ENCODE peak calls at places on chromosomes 2 and 18, in seven cellular contexts. One of them, this sample, is unnamed.
A peak's percentile ranks its signal among the peaks of the same experiment; 100 is the strongest.

GRCh38 chr2:118763797-118764196 is 83.7 kb downstream of the EN1 start:
- DNase-seq in fibroblast of lung: peak; percentile 36
- DNase-seq in coronary artery: no peak
- DNase-seq in cardiac muscle cell: peak; percentile 60
- DNase-seq in spleen: no peak
- DNase-seq in CD8-positive, alpha-beta T cell: no peak
- DNase-seq in suprapubic skin: no peak
- DNase-seq in this sample: peak; percentile 11

GRCh38 chr2:119704670-119705120 is 25.7 kb downstream of the TMEM177 start:
- DNase-seq in fibroblast of lung: peak; percentile 66
- DNase-seq in suprapubic skin: no peak
- DNase-seq in coronary artery: no peak
- DNase-seq in cardiac muscle cell: peak; percentile 44
- DNase-seq in spleen: no peak
- DNase-seq in CD8-positive, alpha-beta T cell: no peak
- DNase-seq in this sample: no peak

GRCh38 chr18:8536922-8537321 is 72.3 kb upstream of the RAB12 start:
- DNase-seq in spleen: no peak
- DNase-seq in CD8-positive, alpha-beta T cell: no peak
- DNase-seq in suprapubic skin: no peak
- DNase-seq in fibroblast of lung: no peak
- DNase-seq in cardiac muscle cell: no peak
- DNase-seq in coronary artery: no peak
- DNase-seq in this sample: no peak

GRCh38 chr2:95297088-95297487 is at the start of gene KCNIP3:
- DNase-seq in spleen: no peak
- DNase-seq in cardiac muscle cell: peak; percentile 47
- DNase-seq in suprapubic skin: no peak
- DNase-seq in fibroblast of lung: peak; percentile 18
- DNase-seq in CD8-positive, alpha-beta T cell: no peak
- DNase-seq in coronary artery: no peak
- DNase-seq in this sample: no peak

GRCh38 chr2:234863043-234863934 is 88.5 kb upstream of the SH3BP4 start:
- DNase-seq in spleen: no peak
- DNase-seq in CD8-positive, alpha-beta T cell: no peak
- DNase-seq in suprapubic skin: no peak
- DNase-seq in fibroblast of lung: peak; percentile 84
- DNase-seq in cardiac muscle cell: peak; percentile 88
- DNase-seq in coronary artery: no peak
- DNase-seq in this sample: peak; percentile 66

GRCh38 chr18:10138719-10139118 is 224.9 kb downstream of the VAPA start:
- DNase-seq in spleen: no peak
- DNase-seq in coronary artery: no peak
- DNase-seq in suprapubic skin: no peak
- DNase-seq in fibroblast of lung: peak; percentile 39
- DNase-seq in CD8-positive, alpha-beta T cell: no peak
- DNase-seq in cardiac muscle cell: no peak
- DNase-seq in this sample: no peak

GRCh38 chr2:46632349-46632748 is 153.0 kb downstream of the TMEM247 start:
- DNase-seq in CD8-positive, alpha-beta T cell: no peak
- DNase-seq in cardiac muscle cell: peak; percentile 77
- DNase-seq in suprapubic skin: no peak
- DNase-seq in coronary artery: no peak
- DNase-seq in spleen: no peak
- DNase-seq in fibroblast of lung: peak; percentile 59
- DNase-seq in this sample: no peak

GRCh38 chr2:98468621-98469236 is 24.1 kb downstream of the INPP4A start:
- DNase-seq in coronary artery: no peak
- DNase-seq in CD8-positive, alpha-beta T cell: no peak
- DNase-seq in fibroblast of lung: peak; percentile 66
- DNase-seq in spleen: peak; percentile 22
- DNase-seq in cardiac muscle cell: peak; percentile 32
- DNase-seq in suprapubic skin: no peak
- DNase-seq in this sample: no peak

GRCh38 chr2:122886479-122887130 is 1131.2 kb downstream of the TSN start:
- DNase-seq in coronary artery: no peak
- DNase-seq in suprapubic skin: no peak
- DNase-seq in fibroblast of lung: no peak
- DNase-seq in cardiac muscle cell: peak; percentile 20
- DNase-seq in spleen: no peak
- DNase-seq in CD8-positive, alpha-beta T cell: no peak
- DNase-seq in this sample: no peak

GRCh38 chr18:46917808-46918600 is 602 bp downstream of the KATNAL2 start:
- DNase-seq in cardiac muscle cell: peak; percentile 32
- DNase-seq in CD8-positive, alpha-beta T cell: peak; percentile 11
- DNase-seq in fibroblast of lung: peak; percentile 33
- DNase-seq in spleen: no peak
- DNase-seq in suprapubic skin: no peak
- DNase-seq in coronary artery: no peak
- DNase-seq in this sample: peak; percentile 41

GRCh38 chr18:25055076-25055475 is 296.9 kb downstream of the ZNF521 start:
- DNase-seq in fibroblast of lung: peak; percentile 47
- DNase-seq in spleen: no peak
- DNase-seq in cardiac muscle cell: peak; percentile 4
- DNase-seq in CD8-positive, alpha-beta T cell: no peak
- DNase-seq in coronary artery: no peak
- DNase-seq in suprapubic skin: no peak
- DNase-seq in this sample: no peak

GRCh38 chr2:234172066-234172465 is 121.6 kb downstream of the SPP2 start:
- DNase-seq in cardiac muscle cell: peak; percentile 56
- DNase-seq in coronary artery: no peak
- DNase-seq in suprapubic skin: no peak
- DNase-seq in CD8-positive, alpha-beta T cell: no peak
- DNase-seq in fibroblast of lung: no peak
- DNase-seq in spleen: no peak
- DNase-seq in this sample: no peak

GRCh38 chr2:230809015-230809414 is 55.7 kb upstream of the ITM2C start:
- DNase-seq in spleen: no peak
- DNase-seq in CD8-positive, alpha-beta T cell: no peak
- DNase-seq in suprapubic skin: no peak
- DNase-seq in fibroblast of lung: no peak
- DNase-seq in cardiac muscle cell: no peak
- DNase-seq in coronary artery: no peak
- DNase-seq in this sample: no peak

GRCh38 chr2:158719411-158719810 is 75.7 kb upstream of the DAPL1 start:
- DNase-seq in cardiac muscle cell: no peak
- DNase-seq in fibroblast of lung: no peak
- DNase-seq in coronary artery: no peak
- DNase-seq in CD8-positive, alpha-beta T cell: no peak
- DNase-seq in suprapubic skin: no peak
- DNase-seq in spleen: no peak
- DNase-seq in this sample: no peak

GRCh38 chr18:14075196-14075595 is 57.0 kb downstream of the ZNF519 start:
- DNase-seq in cardiac muscle cell: no peak
- DNase-seq in fibroblast of lung: no peak
- DNase-seq in suprapubic skin: no peak
- DNase-seq in CD8-positive, alpha-beta T cell: no peak
- DNase-seq in coronary artery: no peak
- DNase-seq in spleen: no peak
- DNase-seq in this sample: no peak
- TF ChIP-seq CTCF in cardiac muscle cell: no peak
- TF ChIP-seq CTCF in fibroblast of lung: no peak
- TF ChIP-seq CTCF in suprapubic skin: no peak
- TF ChIP-seq CTCF in CD8-positive, alpha-beta T cell: no peak
- TF ChIP-seq CTCF in coronary artery: no peak
- TF ChIP-seq CTCF in spleen: no peak
- TF ChIP-seq CTCF in this sample: peak; percentile 14

DNA sequence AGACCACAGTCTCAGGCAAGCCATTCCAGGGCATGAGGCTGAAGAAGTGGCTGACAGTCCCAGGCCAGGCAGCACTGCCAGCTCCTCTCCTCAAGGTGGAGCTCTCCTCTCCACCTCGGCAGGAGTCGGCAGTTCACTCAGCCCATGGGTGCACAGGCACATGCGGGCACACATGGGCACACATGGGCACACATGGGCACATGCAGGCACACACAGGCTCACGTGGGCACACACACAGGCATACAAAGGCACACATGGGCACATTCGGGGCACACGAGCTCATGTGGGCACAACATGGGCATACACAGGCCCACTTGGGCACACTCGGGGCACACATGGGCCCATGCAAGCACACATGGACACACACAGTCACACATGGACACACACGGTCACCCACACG is 65.3 kb upstream of the TAF1B start:
- DNase-seq in cardiac muscle cell: no peak
- DNase-seq in CD8-positive, alpha-beta T cell: no peak
- DNase-seq in suprapubic skin: peak; percentile 76
- DNase-seq in fibroblast of lung: no peak
- DNase-seq in coronary artery: no peak
- DNase-seq in spleen: peak; percentile 67
- DNase-seq in this sample: no peak
- TF ChIP-seq CTCF in cardiac muscle cell: peak; percentile 48
- TF ChIP-seq CTCF in CD8-positive, alpha-beta T cell: no peak
- TF ChIP-seq CTCF in suprapubic skin: no peak
- TF ChIP-seq CTCF in fibroblast of lung: peak; percentile 20
- TF ChIP-seq CTCF in coronary artery: no peak
- TF ChIP-seq CTCF in spleen: no peak
- TF ChIP-seq CTCF in this sample: peak; percentile 67

DNA sequence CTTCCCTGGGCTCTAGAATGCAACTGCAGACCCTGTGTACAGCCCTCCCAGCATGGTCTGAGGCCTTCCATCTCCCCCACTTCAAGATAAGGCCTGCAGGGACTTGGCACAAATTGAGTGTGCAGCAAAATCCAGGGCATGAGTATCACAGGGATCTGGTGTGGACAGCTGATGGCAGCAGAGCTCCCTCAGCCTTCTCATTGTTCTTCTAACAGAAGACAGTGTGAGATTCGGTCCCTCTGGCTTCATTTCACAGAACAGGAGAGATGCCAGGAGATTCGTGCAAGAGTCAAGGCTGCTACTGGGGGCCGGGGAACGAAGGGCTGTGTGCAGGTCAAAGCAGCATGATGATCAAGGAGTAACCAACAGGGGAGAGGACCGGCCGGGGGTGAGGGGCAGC is 85.8 kb downstream of the UXS1 start:
- DNase-seq in spleen: no peak
- DNase-seq in cardiac muscle cell: peak; percentile 68
- DNase-seq in coronary artery: no peak
- DNase-seq in fibroblast of lung: peak; percentile 20
- DNase-seq in suprapubic skin: no peak
- DNase-seq in CD8-positive, alpha-beta T cell: no peak
- DNase-seq in this sample: peak; percentile 28
- TF ChIP-seq CTCF in spleen: no peak
- TF ChIP-seq CTCF in cardiac muscle cell: peak; percentile 55
- TF ChIP-seq CTCF in coronary artery: no peak
- TF ChIP-seq CTCF in fibroblast of lung: peak; percentile 57
- TF ChIP-seq CTCF in suprapubic skin: no peak
- TF ChIP-seq CTCF in CD8-positive, alpha-beta T cell: no peak
- TF ChIP-seq CTCF in this sample: peak; percentile 69

GRCh38 chr2:19764998-19765397 is 136.8 kb downstream of the TTC32 start:
- DNase-seq in CD8-positive, alpha-beta T cell: no peak
- DNase-seq in suprapubic skin: no peak
- DNase-seq in fibroblast of lung: peak; percentile 35
- DNase-seq in coronary artery: no peak
- DNase-seq in cardiac muscle cell: peak; percentile 56
- DNase-seq in spleen: no peak
- DNase-seq in this sample: peak; percentile 23

GRCh38 chr2:19767876-19768275 is 133.9 kb downstream of the TTC32 start:
- DNase-seq in cardiac muscle cell: no peak
- DNase-seq in fibroblast of lung: peak; percentile 36
- DNase-seq in CD8-positive, alpha-beta T cell: no peak
- DNase-seq in spleen: no peak
- DNase-seq in coronary artery: no peak
- DNase-seq in suprapubic skin: no peak
- DNase-seq in this sample: no peak

GRCh38 chr2:19774788-19775156 is 127.0 kb downstream of the TTC32 start:
- DNase-seq in CD8-positive, alpha-beta T cell: no peak
- DNase-seq in spleen: no peak
- DNase-seq in coronary artery: no peak
- DNase-seq in fibroblast of lung: no peak
- DNase-seq in suprapubic skin: no peak
- DNase-seq in cardiac muscle cell: no peak
- DNase-seq in this sample: no peak

GRCh38 chr2:19772981-19773380 is 128.8 kb downstream of the TTC32 start:
- DNase-seq in cardiac muscle cell: no peak
- DNase-seq in spleen: no peak
- DNase-seq in suprapubic skin: no peak
- DNase-seq in CD8-positive, alpha-beta T cell: no peak
- DNase-seq in fibroblast of lung: no peak
- DNase-seq in coronary artery: no peak
- DNase-seq in this sample: no peak

DNA sequence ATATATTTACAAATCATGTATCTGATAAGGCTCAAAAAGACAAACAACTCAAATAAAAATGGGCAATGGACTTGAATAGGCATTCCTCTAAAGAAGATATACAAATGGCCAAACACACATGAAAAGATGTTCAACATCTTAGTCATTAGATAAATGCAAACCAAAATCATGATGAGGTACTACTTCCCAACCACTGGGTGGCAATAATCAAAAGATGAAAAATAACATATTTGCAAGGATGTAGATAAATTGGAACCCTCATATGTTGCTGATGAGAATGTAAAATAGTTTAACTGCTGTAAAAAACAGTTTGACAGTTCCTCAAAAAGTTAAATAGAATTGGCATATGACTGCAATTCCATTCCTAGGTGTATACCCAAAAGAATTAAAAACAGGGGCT is 132.3 kb downstream of the TTC32 start:
- DNase-seq in coronary artery: no peak
- DNase-seq in spleen: no peak
- DNase-seq in suprapubic skin: no peak
- DNase-seq in cardiac muscle cell: peak; percentile 43
- DNase-seq in fibroblast of lung: no peak
- DNase-seq in CD8-positive, alpha-beta T cell: no peak
- DNase-seq in this sample: no peak
- TF ChIP-seq CTCF in coronary artery: no peak
- TF ChIP-seq CTCF in spleen: no peak
- TF ChIP-seq CTCF in suprapubic skin: no peak
- TF ChIP-seq CTCF in cardiac muscle cell: peak; percentile 35
- TF ChIP-seq CTCF in fibroblast of lung: peak; percentile 28
- TF ChIP-seq CTCF in CD8-positive, alpha-beta T cell: no peak
- TF ChIP-seq CTCF in this sample: peak; percentile 29

GRCh38 chr2:74982581-74982980 is 24.1 kb downstream of the POLE4 start:
- DNase-seq in spleen: no peak
- DNase-seq in coronary artery: no peak
- DNase-seq in suprapubic skin: no peak
- DNase-seq in cardiac muscle cell: peak; percentile 27
- DNase-seq in CD8-positive, alpha-beta T cell: no peak
- DNase-seq in fibroblast of lung: no peak
- DNase-seq in this sample: no peak
- TF ChIP-seq CTCF in spleen: no peak
- TF ChIP-seq CTCF in coronary artery: no peak
- TF ChIP-seq CTCF in suprapubic skin: no peak
- TF ChIP-seq CTCF in cardiac muscle cell: peak; percentile 12
- TF ChIP-seq CTCF in CD8-positive, alpha-beta T cell: no peak
- TF ChIP-seq CTCF in fibroblast of lung: peak; percentile 8
- TF ChIP-seq CTCF in this sample: peak; percentile 48

DNA sequence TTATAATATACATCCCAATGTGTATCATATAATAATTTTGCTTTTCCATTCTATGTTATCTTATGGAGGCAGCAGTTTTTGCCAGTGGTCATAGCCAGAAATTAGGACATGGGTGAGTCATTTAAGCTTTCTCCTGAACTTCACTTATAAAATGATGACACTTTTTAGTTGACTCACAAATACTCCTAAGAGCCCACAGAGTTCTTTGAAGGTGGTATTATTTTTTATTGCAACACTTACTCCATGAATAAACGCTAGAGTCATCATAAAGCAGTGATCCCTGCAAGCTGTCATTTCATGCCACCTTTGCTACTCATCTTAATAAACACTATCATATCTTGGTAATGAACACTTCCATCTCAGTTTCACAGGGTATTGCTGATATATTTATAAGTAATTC is 69.9 kb upstream of the MAPRE2 start:
- DNase-seq in CD8-positive, alpha-beta T cell: no peak
- DNase-seq in cardiac muscle cell: no peak
- DNase-seq in spleen: no peak
- DNase-seq in fibroblast of lung: peak; percentile 42
- DNase-seq in suprapubic skin: no peak
- DNase-seq in coronary artery: no peak
- DNase-seq in this sample: peak; percentile 34
- TF ChIP-seq CTCF in CD8-positive, alpha-beta T cell: no peak
- TF ChIP-seq CTCF in cardiac muscle cell: no peak
- TF ChIP-seq CTCF in spleen: no peak
- TF ChIP-seq CTCF in fibroblast of lung: no peak
- TF ChIP-seq CTCF in suprapubic skin: no peak
- TF ChIP-seq CTCF in coronary artery: no peak
- TF ChIP-seq CTCF in this sample: no peak

This sample was measured in brain microvascular endothelial cell.